ENCODE peak calls at places on chromosomes 16 and 17, in five cellular contexts. W is HepG2, A is GM12878, F is K562, N is GM12891. H is an unnamed sample.

GRCh38 chr16:3589001-3589400 is 11.8 kb upstream of the NLRC3 start:
- DNase-seq in N (no peak), F (no peak), W (no peak), A (no peak), H (no peak)

GRCh38 chr16:10510279-10510678 is 70.1 kb downstream of the EMP2 start:
- DNase-seq in N (no peak), A (no peak), W (no peak), F (no peak), H (no peak)

GRCh38 chr17:66549312-66549705 is 246.9 kb downstream of the PRKCA start:
- DNase-seq in W (no peak), A (no peak), F (no peak), N (no peak), H (no peak)

GRCh38 chr17:74836691-74837467 is 22.8 kb downstream of the GRIN2C start:
- DNase-seq in A (no peak), W (no peak), N (no peak), F (no peak), H (no peak)

GRCh38 chr17:2867441-2868424 is 71.5 kb downstream of the RAP1GAP2 start:
- DNase-seq in W (peak), A (no peak), N (no peak), F (no peak), H (no peak)

GRCh38 chr16:245105-245504 is 10.5 kb downstream of the FAM234A start:
- DNase-seq in F (no peak), A (no peak), N (no peak), W (no peak), H (no peak)

GRCh38 chr17:51362818-51363598 is 102.7 kb downstream of the UTP18 start:
- DNase-seq in N (no peak), F (no peak), A (no peak), W (no peak), H (no peak)

GRCh38 chr17:17884281-17885028 is 47.7 kb upstream of the SREBF1 start:
- DNase-seq in W (no peak), N (no peak), F (no peak), A (no peak), H (no peak)

GRCh38 chr16:11796227-11797165 is 562 bp downstream of the ZC3H7A start:
- DNase-seq in A (no peak), N (no peak), F (peak), W (peak), H (no peak)

GRCh38 chr17:18270851-18271170 is 10.3 kb downstream of the MIEF2 start:
- DNase-seq in N (no peak), F (no peak), A (no peak), W (no peak), H (no peak)

GRCh38 chr16:10835281-10835931 is 16.8 kb upstream of the TVP23A start:
- DNase-seq in W (no peak), A (peak), F (no peak), N (no peak), H (no peak)

GRCh38 chr17:21299981-21300600 is 15.6 kb downstream of the MAP2K3 start:
- DNase-seq in N (no peak), A (no peak), F (no peak), W (no peak), H (no peak)

GRCh38 chr16:75113046-75113491 is 3.5 kb downstream of the LDHD start:
- DNase-seq in W (no peak), F (peak), N (no peak), A (no peak), H (no peak)

GRCh38 chr17:5331506-5331905 is 49.4 kb downstream of the RABEP1 start:
- DNase-seq in W (no peak), A (no peak), F (no peak), N (no peak), H (no peak)

GRCh38 chr17:44637066-44637465 is 19.2 kb upstream of the MEIOC start:
- DNase-seq in A (no peak), N (no peak), F (no peak), W (no peak), H (no peak)

GRCh38 chr17:1241904-1242303 is 28.3 kb upstream of the BHLHA9 start:
- DNase-seq in N (no peak), F (no peak), A (no peak), W (no peak), H (no peak)

GRCh38 chr16:51500306-51500705 is 349.2 kb upstream of the SALL1 start:
- DNase-seq in N (no peak), W (no peak), A (no peak), F (no peak), H (no peak)

GRCh38 chr16:82735176-82735575 is 108.4 kb downstream of the CDH13 start:
- DNase-seq in W (no peak), A (no peak), N (no peak), F (no peak), H (no peak)

GRCh38 chr17:19386276-19386863 is 620 bp downstream of the MFAP4 start:
- DNase-seq in F (no peak), N (no peak), W (no peak), A (no peak), H (no peak)

GRCh38 chr17:18143044-18143936 is 34.7 kb downstream of the MYO15A start:
- DNase-seq in W (peak), A (no peak), F (peak), N (no peak), H (no peak)

DNA sequence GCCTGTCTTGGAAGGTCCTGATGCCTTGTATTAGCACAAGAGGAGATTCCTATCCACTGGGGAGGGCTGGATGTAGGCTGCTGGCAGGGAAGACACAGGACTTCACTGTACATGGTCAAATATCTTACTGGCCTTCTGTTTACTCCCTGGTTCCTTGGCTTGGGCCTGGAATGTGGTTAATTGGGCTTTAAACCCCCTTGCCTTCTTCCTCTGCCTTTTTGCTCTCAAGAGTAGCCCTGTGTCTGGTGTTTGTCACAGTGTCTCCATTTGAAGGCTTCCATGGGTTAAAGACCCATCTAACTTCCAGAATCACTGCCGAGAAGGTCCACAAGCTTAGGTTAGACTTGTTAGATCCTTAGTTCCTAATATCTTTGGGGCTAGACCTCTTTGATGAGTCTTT is 7.1 kb upstream of the CHCT1 start:
- DNase-seq in F (no peak), N (no peak), A (no peak), W (no peak), H (no peak)
- TF ChIP-seq TAF1 in F (no peak), N (no peak), A (no peak), W (no peak), H (no peak)

DNA sequence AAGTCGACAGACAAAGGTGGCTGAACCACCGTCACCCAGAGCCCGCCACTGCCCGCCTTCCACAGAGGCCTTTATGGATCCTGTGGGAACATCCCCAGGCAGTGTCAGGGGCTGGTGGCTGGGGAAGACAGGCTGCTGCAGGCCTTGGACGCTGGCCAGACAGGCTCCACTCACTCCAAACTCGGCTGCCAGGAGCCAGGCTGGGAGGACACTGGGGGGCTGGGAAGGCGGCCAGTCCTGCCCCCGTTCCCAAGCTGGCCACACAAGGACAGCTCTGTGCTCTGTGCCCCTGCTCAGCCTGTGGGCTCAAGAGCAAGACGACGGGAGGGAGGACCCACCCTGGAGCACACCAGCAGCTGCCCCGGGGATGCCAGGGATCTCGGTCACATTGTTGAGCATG is 7.6 kb upstream of the LCAT start:
- DNase-seq in W (no peak), N (no peak), F (no peak), A (no peak), H (no peak)
- TF ChIP-seq POLR2AphosphoS5 in W (no peak), N (no peak), F (no peak), A (no peak), H (no peak)

GRCh38 chr17:39198186-39198566 is 707 bp upstream of the CACNB1 start:
- DNase-seq in N (no peak), F (no peak), A (no peak), W (no peak), H (no peak)

GRCh38 chr17:39195568-39196160 is 1.8 kb downstream of the CACNB1 start:
- DNase-seq in W (no peak), A (no peak), F (no peak), N (no peak), H (no peak)

GRCh38 chr17:39196820-39197331 is 593 bp downstream of the CACNB1 start:
- DNase-seq in N (no peak), F (no peak), W (no peak), A (no peak), H (no peak)

GRCh38 chr17:39196191-39196819 is 1.2 kb downstream of the CACNB1 start:
- DNase-seq in W (no peak), F (no peak), N (no peak), A (no peak), H (no peak)

DNA sequence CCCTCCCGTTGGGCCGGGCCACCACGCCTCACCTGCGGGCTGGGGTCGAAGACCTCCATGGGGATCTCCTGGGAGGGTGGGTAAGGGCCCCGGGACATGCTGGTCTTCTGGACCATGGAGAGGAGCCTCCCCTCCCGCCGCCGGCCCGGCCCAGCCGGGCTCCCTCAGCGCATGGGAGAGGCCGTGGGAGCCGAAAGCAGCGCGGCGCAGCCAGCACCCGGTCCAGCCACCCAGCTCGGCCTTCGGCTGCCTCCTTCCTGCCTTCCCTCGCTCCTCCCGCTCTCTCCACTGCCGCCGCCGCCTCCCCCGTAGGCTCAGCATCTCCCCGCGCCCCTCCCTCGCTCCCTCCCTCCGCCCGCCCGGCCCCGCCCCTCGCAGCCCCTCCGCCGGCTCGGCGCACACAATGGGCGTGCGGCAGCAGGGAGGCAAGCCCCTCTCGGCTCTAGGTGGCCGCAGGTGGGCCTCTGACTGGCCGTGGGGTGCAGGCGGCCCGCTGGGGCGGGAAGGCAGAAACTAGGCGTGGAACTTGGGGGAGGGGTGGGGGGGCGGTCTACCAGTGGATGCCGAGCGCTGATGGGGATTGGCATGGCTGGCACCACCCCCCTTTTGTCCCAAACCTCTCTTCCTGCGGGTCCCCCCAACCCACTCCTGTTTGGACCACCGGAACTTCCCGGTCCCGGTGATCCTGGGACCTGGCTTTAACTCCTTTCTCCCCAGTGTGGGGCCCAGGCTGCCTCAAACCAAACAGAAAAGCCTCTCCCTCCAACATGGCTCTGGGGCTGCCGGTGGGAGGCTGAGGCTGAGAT is at the start of gene CACNB1:
- DNase-seq in A (no peak), W (peak), F (peak), N (peak), H (peak)
- TF ChIP-seq POLR2A in A (peak), W (no peak), F (peak), N (no peak), H (peak)

DNA sequence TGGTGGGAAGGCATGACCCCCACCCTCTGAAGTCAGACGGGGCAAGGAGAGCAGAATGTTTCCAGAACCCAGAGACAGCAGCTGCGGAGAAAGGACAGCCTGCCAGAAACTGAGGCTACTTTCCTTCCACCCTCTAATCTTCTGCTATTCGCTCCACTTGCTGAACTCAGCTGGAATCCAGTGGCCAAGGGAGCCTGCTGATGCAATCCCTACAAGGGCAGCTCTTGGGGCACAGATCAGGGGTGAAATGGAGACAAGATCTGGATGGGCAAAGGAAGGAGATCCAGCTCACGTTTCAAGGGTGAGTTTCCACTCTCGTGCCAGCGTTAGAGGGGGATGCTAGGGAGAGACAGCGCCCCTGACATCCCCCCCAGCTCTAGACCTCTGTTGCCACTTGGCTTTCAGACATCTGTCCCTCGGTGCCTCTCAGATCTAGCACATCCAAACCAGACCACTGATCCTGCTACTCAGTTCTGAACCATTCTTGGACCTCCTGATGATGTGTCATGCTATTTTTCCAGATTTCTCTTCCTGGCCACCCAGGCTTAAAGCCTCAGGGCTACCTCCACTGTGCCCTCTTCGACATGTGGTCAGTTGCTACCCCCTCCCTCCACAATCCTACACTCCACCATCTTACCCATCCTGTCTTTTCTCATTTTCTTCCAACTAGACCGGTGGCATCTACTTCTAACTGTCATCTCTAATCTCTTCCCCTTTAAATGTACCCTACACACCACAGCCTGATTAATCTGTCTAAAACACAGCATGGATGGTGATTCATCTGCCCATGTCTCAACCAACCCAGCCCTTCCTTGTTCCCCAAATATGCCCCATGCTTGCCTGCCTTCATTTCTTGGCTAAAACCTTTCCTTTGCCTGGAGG is 478.8 kb downstream of the SLC39A11 start:
- DNase-seq in W (no peak), N (no peak), F (no peak), A (no peak), H (no peak)
- TF ChIP-seq TAF1 in W (no peak), N (no peak), F (no peak), A (no peak), H (no peak)

GRCh38 chr16:1929578-1930337 is 11.5 kb upstream of the HS3ST6 start:
- DNase-seq in A (no peak), W (peak), F (peak), N (peak), H (peak)
- TF ChIP-seq POLR2AphosphoS5 in A (no peak), W (peak), F (no peak), N (no peak), H (no peak)

DNA sequence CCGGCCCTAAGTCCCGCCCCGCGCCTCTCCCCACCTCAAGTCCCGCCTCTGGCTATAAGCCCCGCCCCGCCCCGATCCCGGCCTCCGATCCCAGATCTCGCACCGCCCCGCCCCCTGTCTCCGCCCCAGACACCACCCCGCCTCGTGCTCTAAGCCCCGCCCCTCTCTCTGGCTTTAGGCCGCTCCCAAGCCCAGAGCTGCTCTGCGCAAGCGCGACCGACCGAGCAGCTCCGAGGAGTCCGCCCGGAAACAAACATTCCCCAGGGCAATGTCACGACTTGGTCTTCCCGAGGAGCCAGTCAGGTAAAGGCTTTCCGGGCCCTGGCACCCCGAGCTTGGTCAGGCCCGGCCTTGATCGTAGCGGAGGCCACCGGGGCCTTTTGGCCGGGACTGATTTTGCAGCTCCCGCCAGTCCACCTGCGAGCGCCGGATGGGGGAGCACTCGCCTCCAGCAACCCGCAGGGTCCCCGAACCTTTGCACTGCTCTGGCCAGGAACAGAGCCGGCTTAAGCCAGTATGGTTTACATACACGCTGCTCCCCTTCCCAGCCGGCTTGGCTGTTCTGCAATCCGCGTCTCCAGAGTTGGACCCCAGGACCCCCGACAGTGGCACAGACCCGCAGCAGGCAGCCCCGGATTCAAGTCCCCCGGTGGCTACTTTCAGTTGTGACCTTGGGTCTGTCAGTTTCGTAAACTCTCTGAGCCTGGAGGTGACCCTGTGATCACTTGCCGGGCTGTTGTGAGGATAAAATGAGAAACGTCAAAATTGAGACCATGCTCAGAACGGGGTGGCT is at the start of gene NUDT7:
- DNase-seq in N (peak), F (peak), A (peak), W (peak), H (peak)
- TF ChIP-seq POLR2A in N (no peak), F (peak), A (peak), W (peak), H (peak)

H was measured in GM12892.